ENCODE peak calls at places on chromosomes 1 and 21, in four cellular contexts. J is activated T-helper 1 cell treated with anti-CD3 and anti-CD28 coated beads, Interleukin-2, amount 50 U/mL, for 16 hours; D is GM10248; Z is GM06990. K is an unnamed sample.
A peak's percentile ranks its signal among the peaks of the same experiment; 100 is the strongest.

GRCh38 chr1:231918239-231919015 is 291.8 kb downstream of the DISC1 start:
- DNase-seq in D (no peak), Z (no peak), J (peak; percentile 4), K (no peak)

GRCh38 chr1:29416825-29417557 is 180.7 kb downstream of the PTPRU start:
- DNase-seq in D (no peak), Z (no peak), J (no peak), K (no peak)

GRCh38 chr1:223774133-223774811 is 61.9 kb downstream of the CAPN2 start:
- DNase-seq in Z (no peak), D (no peak), J (no peak), K (no peak)

GRCh38 chr1:36729289-36729688 is 246.6 kb upstream of the CSF3R start:
- DNase-seq in J (no peak), Z (no peak), D (no peak), K (no peak)

GRCh38 chr1:227766015-227766634 is 30.9 kb downstream of the SNAP47 start:
- DNase-seq in Z (no peak), D (no peak), J (peak; percentile 48), K (no peak)

GRCh38 chr1:27656157-27656893 is 15.7 kb downstream of the IFI6 start:
- DNase-seq in Z (peak; percentile 37), D (no peak), J (no peak), K (peak; percentile 82)

GRCh38 chr1:23330846-23331245 is 13.2 kb downstream of the HNRNPR start:
- DNase-seq in Z (no peak), D (no peak), J (no peak), K (no peak)

GRCh38 chr1:228157381-228158126 is 7.8 kb downstream of the GJC2 start:
- DNase-seq in Z (no peak), D (no peak), J (no peak), K (peak; percentile 79)

GRCh38 chr21:35197191-35197590 is 148.1 kb upstream of the RUNX1 start:
- DNase-seq in D (no peak), Z (no peak), J (no peak), K (no peak)

GRCh38 chr1:199085903-199086302 is 447.1 kb downstream of the PTPRC start:
- DNase-seq in Z (no peak), J (no peak), D (no peak), K (no peak)

GRCh38 chr1:87684786-87685185 is 356.1 kb downstream of the LMO4 start:
- DNase-seq in D (no peak), J (no peak), Z (no peak), K (peak; percentile 33)

GRCh38 chr1:210558302-210558701 is 229.6 kb downstream of the HHAT start:
- DNase-seq in J (no peak), D (no peak), Z (no peak), K (no peak)

GRCh38 chr1:41580520-41581172 is 96.2 kb upstream of the EDN2 start:
- DNase-seq in D (no peak), Z (no peak), J (no peak), K (no peak)

GRCh38 chr1:75423616-75424015 is 187.3 kb downstream of the SLC44A5 start:
- DNase-seq in D (no peak), J (no peak), Z (no peak), K (no peak)

GRCh38 chr1:79646885-79647284 is 640.4 kb upstream of the ADGRL4 start:
- DNase-seq in D (no peak), J (no peak), Z (no peak), K (no peak)

GRCh38 chr1:184479435-184480202 is 92.8 kb downstream of the C1orf21 start:
- DNase-seq in J (no peak), Z (no peak), D (no peak), K (no peak)

GRCh38 chr1:73804935-73805334 is 393.0 kb downstream of the LRRIQ3 start:
- DNase-seq in Z (no peak), D (no peak), J (no peak), K (no peak)

GRCh38 chr21:32372755-32373154 is 20.1 kb downstream of the URB1 start:
- DNase-seq in Z (no peak), J (no peak), D (no peak), K (no peak)

GRCh38 chr1:200751717-200752116 is 13.0 kb downstream of the CAMSAP2 start:
- DNase-seq in D (no peak), Z (no peak), J (no peak), K (no peak)

GRCh38 chr1:14939527-14940284 is 213.8 kb upstream of the TMEM51 start:
- DNase-seq in J (no peak), Z (no peak), D (no peak), K (no peak)

GRCh38 chr1:69569281-69569970 is 1.7 kb downstream of the LRRC7 start:
- DNase-seq in Z (no peak), J (no peak), D (peak; percentile 4), K (no peak)

GRCh38 chr1:223873044-223873443 is 27.3 kb upstream of the TP53BP2 start:
- DNase-seq in J (no peak), Z (no peak), D (no peak), K (no peak)

GRCh38 chr1:101632548-101633256 is 364.0 kb downstream of the OLFM3 start:
- DNase-seq in Z (no peak), J (no peak), D (no peak), K (no peak)

GRCh38 chr1:157105298-157105987 is 5.8 kb upstream of the ETV3L start:
- DNase-seq in D (no peak), J (no peak), Z (no peak), K (no peak)

GRCh38 chr21:34669149-34669879 is 520 bp downstream of the CLIC6 start:
- DNase-seq in D (peak; percentile 69), Z (peak; percentile 76), J (no peak), K (peak; percentile 78)

GRCh38 chr1:1360511-1361169 is 2.3 kb upstream of the MXRA8 start:
- DNase-seq in Z (no peak), J (no peak), D (no peak), K (peak; percentile 72)

GRCh38 chr1:63981408-63981773 is 207.6 kb downstream of the ROR1 start:
- DNase-seq in D (no peak), J (no peak), Z (no peak), K (no peak)

K was measured in left lung.